ENCODE peak calls at places on chromosomes 12 and 14, in seven cellular contexts. One of them, this sample, is unnamed. For H3K9me3, the result is how much of the 10 kb centered on the place peaks cover.

GRCh38 chr14:51750542-51750941 is 98.8 kb downstream of the FRMD6 start:
- DNase-seq in cardiac muscle cell: no peak
- DNase-seq in astrocyte: no peak
- DNase-seq in body of pancreas: no peak
- DNase-seq in PC-3: no peak
- DNase-seq in effector memory CD4-positive, alpha-beta T cell: no peak
- DNase-seq in adrenal gland: no peak
- DNase-seq in this sample: no peak

GRCh38 chr12:71799105-71799504 is 40.5 kb upstream of the TBC1D15 start:
- DNase-seq in cardiac muscle cell: no peak
- DNase-seq in astrocyte: no peak
- DNase-seq in body of pancreas: no peak
- DNase-seq in PC-3: peak
- DNase-seq in effector memory CD4-positive, alpha-beta T cell: no peak
- DNase-seq in adrenal gland: no peak
- DNase-seq in this sample: no peak

GRCh38 chr14:77579760-77580159 is 36.7 kb downstream of the SPTLC2 start:
- DNase-seq in cardiac muscle cell: no peak
- DNase-seq in astrocyte: no peak
- DNase-seq in body of pancreas: no peak
- DNase-seq in PC-3: no peak
- DNase-seq in effector memory CD4-positive, alpha-beta T cell: no peak
- DNase-seq in adrenal gland: no peak
- DNase-seq in this sample: no peak

GRCh38 chr14:68157971-68158371 is 338.4 kb downstream of the RAD51B start:
- DNase-seq in cardiac muscle cell: no peak
- DNase-seq in astrocyte: no peak
- DNase-seq in body of pancreas: no peak
- DNase-seq in PC-3: peak
- DNase-seq in effector memory CD4-positive, alpha-beta T cell: no peak
- DNase-seq in adrenal gland: no peak
- DNase-seq in this sample: no peak

GRCh38 chr12:131388164-131388795 is 322.6 kb upstream of the SFSWAP start:
- DNase-seq in cardiac muscle cell: no peak
- DNase-seq in astrocyte: no peak
- DNase-seq in body of pancreas: no peak
- DNase-seq in PC-3: no peak
- DNase-seq in effector memory CD4-positive, alpha-beta T cell: no peak
- DNase-seq in adrenal gland: no peak
- DNase-seq in this sample: no peak

GRCh38 chr12:96454396-96454795 is 35.0 kb upstream of the CFAP54 start:
- DNase-seq in cardiac muscle cell: no peak
- DNase-seq in astrocyte: no peak
- DNase-seq in body of pancreas: no peak
- DNase-seq in PC-3: peak
- DNase-seq in effector memory CD4-positive, alpha-beta T cell: no peak
- DNase-seq in adrenal gland: no peak
- DNase-seq in this sample: no peak

GRCh38 chr12:47748899-47749298 is 9.8 kb downstream of the RAPGEF3 start:
- DNase-seq in cardiac muscle cell: no peak
- DNase-seq in astrocyte: no peak
- DNase-seq in body of pancreas: no peak
- DNase-seq in PC-3: no peak
- DNase-seq in effector memory CD4-positive, alpha-beta T cell: no peak
- DNase-seq in adrenal gland: no peak
- DNase-seq in this sample: no peak

GRCh38 chr12:130804216-130804615 is 34.8 kb downstream of the STX2 start:
- DNase-seq in cardiac muscle cell: no peak
- DNase-seq in astrocyte: peak
- DNase-seq in body of pancreas: no peak
- DNase-seq in PC-3: peak
- DNase-seq in effector memory CD4-positive, alpha-beta T cell: no peak
- DNase-seq in adrenal gland: no peak
- DNase-seq in this sample: no peak

GRCh38 chr14:88228519-88229236 is 94.4 kb downstream of the KCNK10 start:
- DNase-seq in cardiac muscle cell: no peak
- DNase-seq in astrocyte: no peak
- DNase-seq in body of pancreas: no peak
- DNase-seq in PC-3: peak
- DNase-seq in effector memory CD4-positive, alpha-beta T cell: no peak
- DNase-seq in adrenal gland: no peak
- DNase-seq in this sample: no peak

GRCh38 chr14:94945615-94946014 is 175.7 kb upstream of the GSC start:
- DNase-seq in cardiac muscle cell: no peak
- DNase-seq in astrocyte: no peak
- DNase-seq in body of pancreas: no peak
- DNase-seq in PC-3: no peak
- DNase-seq in effector memory CD4-positive, alpha-beta T cell: peak
- DNase-seq in adrenal gland: no peak
- DNase-seq in this sample: peak

GRCh38 chr12:1594045-1594294 is 411 bp downstream of the FBXL14 start:
- DNase-seq in cardiac muscle cell: peak
- DNase-seq in astrocyte: no peak
- DNase-seq in body of pancreas: peak
- DNase-seq in PC-3: peak
- DNase-seq in effector memory CD4-positive, alpha-beta T cell: no peak
- DNase-seq in adrenal gland: peak
- DNase-seq in this sample: no peak

GRCh38 chr14:59771577-59771976 is 99.0 kb downstream of the RTN1 start:
- DNase-seq in cardiac muscle cell: peak
- DNase-seq in astrocyte: peak
- DNase-seq in body of pancreas: no peak
- DNase-seq in PC-3: peak
- DNase-seq in effector memory CD4-positive, alpha-beta T cell: no peak
- DNase-seq in adrenal gland: no peak
- DNase-seq in this sample: no peak

GRCh38 chr12:43338848-43339526 is 213.0 kb downstream of the ADAMTS20 start:
- DNase-seq in cardiac muscle cell: peak
- DNase-seq in astrocyte: peak
- DNase-seq in body of pancreas: no peak
- DNase-seq in PC-3: peak
- DNase-seq in effector memory CD4-positive, alpha-beta T cell: no peak
- DNase-seq in adrenal gland: no peak
- DNase-seq in this sample: no peak

GRCh38 chr12:75842119-75842518 is 189.5 kb downstream of the PHLDA1 start:
- DNase-seq in cardiac muscle cell: no peak
- DNase-seq in astrocyte: peak
- DNase-seq in body of pancreas: no peak
- DNase-seq in PC-3: no peak
- DNase-seq in effector memory CD4-positive, alpha-beta T cell: no peak
- DNase-seq in adrenal gland: no peak
- DNase-seq in this sample: no peak

GRCh38 chr12:131351319-131352028 is 359.4 kb upstream of the SFSWAP start:
- DNase-seq in cardiac muscle cell: no peak
- DNase-seq in astrocyte: no peak
- DNase-seq in body of pancreas: no peak
- DNase-seq in PC-3: no peak
- DNase-seq in effector memory CD4-positive, alpha-beta T cell: no peak
- DNase-seq in adrenal gland: no peak
- DNase-seq in this sample: no peak

GRCh38 chr14:101992708-101993107 is 28.3 kb downstream of the DYNC1H1 start:
- DNase-seq in cardiac muscle cell: no peak
- DNase-seq in astrocyte: no peak
- DNase-seq in body of pancreas: no peak
- DNase-seq in PC-3: no peak
- DNase-seq in effector memory CD4-positive, alpha-beta T cell: no peak
- DNase-seq in adrenal gland: no peak
- DNase-seq in this sample: no peak

GRCh38 chr12:50579757-50580267 is 75.0 kb downstream of the DIP2B start:
- DNase-seq in cardiac muscle cell: no peak
- DNase-seq in astrocyte: peak
- DNase-seq in body of pancreas: peak
- DNase-seq in PC-3: peak
- DNase-seq in effector memory CD4-positive, alpha-beta T cell: no peak
- DNase-seq in adrenal gland: no peak
- DNase-seq in this sample: no peak

GRCh38 chr12:29157486-29157946 is 8.4 kb downstream of the FAR2 start:
- DNase-seq in cardiac muscle cell: peak
- DNase-seq in astrocyte: peak
- DNase-seq in body of pancreas: no peak
- DNase-seq in PC-3: peak
- DNase-seq in effector memory CD4-positive, alpha-beta T cell: no peak
- DNase-seq in adrenal gland: no peak
- DNase-seq in this sample: no peak

GRCh38 chr12:57461326-57461903 is 1.8 kb downstream of the GLI1 start:
- DNase-seq in cardiac muscle cell: peak
- DNase-seq in astrocyte: peak
- DNase-seq in body of pancreas: peak
- DNase-seq in PC-3: peak
- DNase-seq in effector memory CD4-positive, alpha-beta T cell: no peak
- DNase-seq in adrenal gland: peak
- DNase-seq in this sample: peak

GRCh38 chr14:106378191-106378590 is 851.8 kb downstream of the TMEM121 start:
- DNase-seq in cardiac muscle cell: no peak
- DNase-seq in astrocyte: no peak
- DNase-seq in body of pancreas: no peak
- DNase-seq in PC-3: no peak
- DNase-seq in effector memory CD4-positive, alpha-beta T cell: no peak
- DNase-seq in adrenal gland: no peak
- DNase-seq in this sample: peak

GRCh38 chr12:50442178-50442908 is 41.7 kb downstream of the LARP4 start:
- DNase-seq in cardiac muscle cell: no peak
- DNase-seq in astrocyte: no peak
- DNase-seq in body of pancreas: no peak
- DNase-seq in PC-3: no peak
- DNase-seq in effector memory CD4-positive, alpha-beta T cell: no peak
- DNase-seq in adrenal gland: no peak
- DNase-seq in this sample: no peak

GRCh38 chr12:49538740-49539403 is at the start of gene KCNH3:
- DNase-seq in cardiac muscle cell: peak
- DNase-seq in astrocyte: peak
- DNase-seq in body of pancreas: peak
- DNase-seq in PC-3: peak
- DNase-seq in effector memory CD4-positive, alpha-beta T cell: peak
- DNase-seq in adrenal gland: peak
- DNase-seq in this sample: peak

GRCh38 chr12:27652174-27652763 is 44.0 kb upstream of the REP15 start:
- DNase-seq in cardiac muscle cell: peak
- DNase-seq in astrocyte: peak
- DNase-seq in body of pancreas: peak
- DNase-seq in PC-3: peak
- DNase-seq in effector memory CD4-positive, alpha-beta T cell: no peak
- DNase-seq in adrenal gland: peak
- DNase-seq in this sample: no peak

GRCh38 chr14:62432955-62433354 is 612.3 kb downstream of the KCNH5 start:
- DNase-seq in cardiac muscle cell: no peak
- DNase-seq in astrocyte: no peak
- DNase-seq in body of pancreas: no peak
- DNase-seq in PC-3: no peak
- DNase-seq in effector memory CD4-positive, alpha-beta T cell: no peak
- DNase-seq in adrenal gland: no peak
- DNase-seq in this sample: no peak

GRCh38 chr14:62439210-62439609 is 606.0 kb downstream of the KCNH5 start:
- DNase-seq in cardiac muscle cell: no peak
- DNase-seq in astrocyte: no peak
- DNase-seq in body of pancreas: no peak
- DNase-seq in PC-3: no peak
- DNase-seq in effector memory CD4-positive, alpha-beta T cell: no peak
- DNase-seq in adrenal gland: no peak
- DNase-seq in this sample: no peak

GRCh38 chr14:62431496-62431895 is 613.8 kb downstream of the KCNH5 start:
- DNase-seq in cardiac muscle cell: no peak
- DNase-seq in astrocyte: no peak
- DNase-seq in body of pancreas: no peak
- DNase-seq in PC-3: no peak
- DNase-seq in effector memory CD4-positive, alpha-beta T cell: no peak
- DNase-seq in adrenal gland: no peak
- DNase-seq in this sample: no peak

GRCh38 chr14:62436256-62436655 is 609.0 kb downstream of the KCNH5 start:
- DNase-seq in cardiac muscle cell: no peak
- DNase-seq in astrocyte: no peak
- DNase-seq in body of pancreas: no peak
- DNase-seq in PC-3: peak
- DNase-seq in effector memory CD4-positive, alpha-beta T cell: no peak
- DNase-seq in adrenal gland: no peak
- DNase-seq in this sample: no peak
- H3K9me3 ChIP-seq in cardiac muscle cell: under half
- H3K9me3 ChIP-seq in astrocyte: under half
- H3K9me3 ChIP-seq in body of pancreas: under half
- H3K9me3 ChIP-seq in PC-3: under half
- H3K9me3 ChIP-seq in effector memory CD4-positive, alpha-beta T cell: under half
- H3K9me3 ChIP-seq in adrenal gland: under half
- H3K9me3 ChIP-seq in this sample: under half

GRCh38 chr14:85124896-85125295 is 405.0 kb upstream of the FLRT2 start:
- DNase-seq in cardiac muscle cell: peak
- DNase-seq in astrocyte: peak
- DNase-seq in body of pancreas: no peak
- DNase-seq in PC-3: no peak
- DNase-seq in effector memory CD4-positive, alpha-beta T cell: no peak
- DNase-seq in adrenal gland: no peak
- DNase-seq in this sample: no peak

GRCh38 chr14:85131523-85131922 is 398.4 kb upstream of the FLRT2 start:
- DNase-seq in cardiac muscle cell: no peak
- DNase-seq in astrocyte: no peak
- DNase-seq in body of pancreas: peak
- DNase-seq in PC-3: peak
- DNase-seq in effector memory CD4-positive, alpha-beta T cell: no peak
- DNase-seq in adrenal gland: no peak
- DNase-seq in this sample: no peak

GRCh38 chr14:85125331-85125730 is 404.6 kb upstream of the FLRT2 start:
- DNase-seq in cardiac muscle cell: no peak
- DNase-seq in astrocyte: no peak
- DNase-seq in body of pancreas: no peak
- DNase-seq in PC-3: no peak
- DNase-seq in effector memory CD4-positive, alpha-beta T cell: no peak
- DNase-seq in adrenal gland: no peak
- DNase-seq in this sample: no peak

DNA sequence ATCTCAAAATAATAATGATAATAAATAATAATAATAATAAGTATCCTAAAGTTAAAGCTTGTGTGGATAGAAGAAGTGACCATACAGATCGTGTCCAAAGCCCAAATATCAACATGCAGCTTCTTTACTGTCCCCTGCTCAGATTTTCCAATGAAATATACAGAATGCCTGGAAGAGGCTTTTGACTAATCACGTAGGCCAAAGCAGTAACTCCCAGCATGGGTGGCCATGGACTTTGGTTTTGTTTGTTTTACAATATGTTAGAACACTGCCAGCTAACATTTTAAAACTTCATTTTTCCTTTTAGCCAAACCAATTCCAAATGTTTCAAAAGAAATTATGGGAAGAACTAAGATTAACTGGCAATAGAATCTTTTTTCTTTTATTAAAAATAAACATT is 400.0 kb upstream of the FLRT2 start:
- DNase-seq in cardiac muscle cell: no peak
- DNase-seq in astrocyte: no peak
- DNase-seq in body of pancreas: peak
- DNase-seq in PC-3: no peak
- DNase-seq in effector memory CD4-positive, alpha-beta T cell: no peak
- DNase-seq in adrenal gland: no peak
- DNase-seq in this sample: no peak
- H3K9me3 ChIP-seq in cardiac muscle cell: under half
- H3K9me3 ChIP-seq in astrocyte: under half
- H3K9me3 ChIP-seq in body of pancreas: under half
- H3K9me3 ChIP-seq in PC-3: under half
- H3K9me3 ChIP-seq in effector memory CD4-positive, alpha-beta T cell: under half
- H3K9me3 ChIP-seq in adrenal gland: under half
- H3K9me3 ChIP-seq in this sample: under half

GRCh38 chr12:73517859-73518258 is 1019.8 kb upstream of the ATXN7L3B start:
- DNase-seq in cardiac muscle cell: no peak
- DNase-seq in astrocyte: no peak
- DNase-seq in body of pancreas: no peak
- DNase-seq in PC-3: no peak
- DNase-seq in effector memory CD4-positive, alpha-beta T cell: no peak
- DNase-seq in adrenal gland: no peak
- DNase-seq in this sample: no peak
- H3K9me3 ChIP-seq in cardiac muscle cell: under half
- H3K9me3 ChIP-seq in astrocyte: under half
- H3K9me3 ChIP-seq in body of pancreas: under half
- H3K9me3 ChIP-seq in PC-3: under half
- H3K9me3 ChIP-seq in effector memory CD4-positive, alpha-beta T cell: under half
- H3K9me3 ChIP-seq in adrenal gland: under half
- H3K9me3 ChIP-seq in this sample: under half

GRCh38 chr14:42391146-42391821 is 784.6 kb downstream of the LRFN5 start:
- DNase-seq in cardiac muscle cell: no peak
- DNase-seq in astrocyte: no peak
- DNase-seq in body of pancreas: no peak
- DNase-seq in PC-3: no peak
- DNase-seq in effector memory CD4-positive, alpha-beta T cell: no peak
- DNase-seq in adrenal gland: no peak
- DNase-seq in this sample: no peak
- H3K9me3 ChIP-seq in cardiac muscle cell: under half
- H3K9me3 ChIP-seq in astrocyte: under half
- H3K9me3 ChIP-seq in body of pancreas: under half
- H3K9me3 ChIP-seq in PC-3: under half
- H3K9me3 ChIP-seq in effector memory CD4-positive, alpha-beta T cell: under half
- H3K9me3 ChIP-seq in adrenal gland: under half
- H3K9me3 ChIP-seq in this sample: under half